ENCODE peak calls at places on chromosomes 1 and 21, in ten cellular contexts. One of them, this sample, is unnamed.

GRCh38 chr1:181101581-181102226 is 13.2 kb downstream of the IER5 start:
- DNase-seq in HEK293T: no peak
- DNase-seq in mesenchymal stem cell: peak; percentile 64
- DNase-seq in A172: peak; percentile 92
- DNase-seq in effector memory CD4-positive, alpha-beta T cell: no peak
- DNase-seq in AG09309: no peak
- DNase-seq in stimulated activated naive CD4-positive, alpha-beta T cell: no peak
- DNase-seq in SHP77: peak; percentile 14
- DNase-seq in neural crest cell: no peak
- DNase-seq in WTC11: peak; percentile 63
- DNase-seq in this sample: peak; percentile 75

GRCh38 chr1:158962983-158963382 is 31.6 kb downstream of the PYHIN1 start:
- DNase-seq in mesenchymal stem cell: no peak
- DNase-seq in neural crest cell: no peak
- DNase-seq in HEK293T: no peak
- DNase-seq in AG09309: no peak
- DNase-seq in A172: no peak
- DNase-seq in stimulated activated naive CD4-positive, alpha-beta T cell: no peak
- DNase-seq in effector memory CD4-positive, alpha-beta T cell: no peak
- DNase-seq in SHP77: no peak
- DNase-seq in WTC11: no peak
- DNase-seq in this sample: no peak

GRCh38 chr1:66624412-66625060 is 90.6 kb downstream of the SGIP1 start:
- DNase-seq in WTC11: no peak
- DNase-seq in effector memory CD4-positive, alpha-beta T cell: no peak
- DNase-seq in A172: peak; percentile 75
- DNase-seq in SHP77: no peak
- DNase-seq in neural crest cell: no peak
- DNase-seq in AG09309: peak; percentile 33
- DNase-seq in HEK293T: no peak
- DNase-seq in stimulated activated naive CD4-positive, alpha-beta T cell: no peak
- DNase-seq in mesenchymal stem cell: peak; percentile 81
- DNase-seq in this sample: peak; percentile 66

GRCh38 chr1:12040457-12041051 is 21.3 kb downstream of the MIIP start:
- DNase-seq in A172: peak; percentile 80
- DNase-seq in mesenchymal stem cell: peak; percentile 70
- DNase-seq in HEK293T: no peak
- DNase-seq in effector memory CD4-positive, alpha-beta T cell: no peak
- DNase-seq in stimulated activated naive CD4-positive, alpha-beta T cell: no peak
- DNase-seq in WTC11: no peak
- DNase-seq in neural crest cell: no peak
- DNase-seq in AG09309: peak; percentile 67
- DNase-seq in SHP77: no peak
- DNase-seq in this sample: no peak

GRCh38 chr1:41713557-41714327 is 205.0 kb downstream of the HIVEP3 start:
- DNase-seq in A172: peak; percentile 89
- DNase-seq in neural crest cell: no peak
- DNase-seq in effector memory CD4-positive, alpha-beta T cell: no peak
- DNase-seq in SHP77: peak; percentile 76
- DNase-seq in stimulated activated naive CD4-positive, alpha-beta T cell: no peak
- DNase-seq in HEK293T: peak; percentile 52
- DNase-seq in WTC11: no peak
- DNase-seq in AG09309: peak; percentile 46
- DNase-seq in mesenchymal stem cell: peak; percentile 72
- DNase-seq in this sample: peak; percentile 39

GRCh38 chr1:186386725-186387383 is 11.2 kb downstream of the ODR4 start:
- DNase-seq in WTC11: no peak
- DNase-seq in neural crest cell: no peak
- DNase-seq in effector memory CD4-positive, alpha-beta T cell: no peak
- DNase-seq in A172: no peak
- DNase-seq in stimulated activated naive CD4-positive, alpha-beta T cell: no peak
- DNase-seq in HEK293T: no peak
- DNase-seq in SHP77: no peak
- DNase-seq in mesenchymal stem cell: no peak
- DNase-seq in AG09309: no peak
- DNase-seq in this sample: no peak

GRCh38 chr1:51570063-51570720 is 46.7 kb upstream of the OSBPL9 start:
- DNase-seq in neural crest cell: no peak
- DNase-seq in effector memory CD4-positive, alpha-beta T cell: no peak
- DNase-seq in mesenchymal stem cell: no peak
- DNase-seq in AG09309: no peak
- DNase-seq in SHP77: no peak
- DNase-seq in stimulated activated naive CD4-positive, alpha-beta T cell: no peak
- DNase-seq in HEK293T: no peak
- DNase-seq in A172: no peak
- DNase-seq in WTC11: no peak
- DNase-seq in this sample: no peak

GRCh38 chr1:14901371-14901954 is 252.1 kb upstream of the TMEM51 start:
- DNase-seq in A172: no peak
- DNase-seq in mesenchymal stem cell: no peak
- DNase-seq in effector memory CD4-positive, alpha-beta T cell: no peak
- DNase-seq in stimulated activated naive CD4-positive, alpha-beta T cell: no peak
- DNase-seq in SHP77: no peak
- DNase-seq in neural crest cell: no peak
- DNase-seq in HEK293T: no peak
- DNase-seq in AG09309: no peak
- DNase-seq in WTC11: no peak
- DNase-seq in this sample: no peak

GRCh38 chr1:20742671-20743070 is 10.2 kb upstream of the SH2D5 start:
- DNase-seq in AG09309: no peak
- DNase-seq in effector memory CD4-positive, alpha-beta T cell: no peak
- DNase-seq in neural crest cell: no peak
- DNase-seq in stimulated activated naive CD4-positive, alpha-beta T cell: no peak
- DNase-seq in SHP77: no peak
- DNase-seq in A172: no peak
- DNase-seq in WTC11: no peak
- DNase-seq in mesenchymal stem cell: no peak
- DNase-seq in HEK293T: no peak
- DNase-seq in this sample: no peak

GRCh38 chr21:44285547-44285992 is at the start of gene AIRE:
- DNase-seq in SHP77: no peak
- DNase-seq in AG09309: no peak
- DNase-seq in effector memory CD4-positive, alpha-beta T cell: no peak
- DNase-seq in neural crest cell: no peak
- DNase-seq in A172: no peak
- DNase-seq in mesenchymal stem cell: peak; percentile 57
- DNase-seq in stimulated activated naive CD4-positive, alpha-beta T cell: no peak
- DNase-seq in WTC11: peak; percentile 33
- DNase-seq in HEK293T: no peak
- DNase-seq in this sample: no peak

GRCh38 chr1:97340951-97341350 is 579.9 kb downstream of the DPYD start:
- DNase-seq in effector memory CD4-positive, alpha-beta T cell: no peak
- DNase-seq in neural crest cell: no peak
- DNase-seq in WTC11: no peak
- DNase-seq in A172: peak; percentile 68
- DNase-seq in SHP77: no peak
- DNase-seq in stimulated activated naive CD4-positive, alpha-beta T cell: no peak
- DNase-seq in AG09309: peak; percentile 25
- DNase-seq in HEK293T: no peak
- DNase-seq in mesenchymal stem cell: peak; percentile 81
- DNase-seq in this sample: no peak

GRCh38 chr1:232440325-232441059 is 189.4 kb downstream of the SIPA1L2 start:
- DNase-seq in A172: peak; percentile 47
- DNase-seq in mesenchymal stem cell: no peak
- DNase-seq in SHP77: no peak
- DNase-seq in HEK293T: no peak
- DNase-seq in AG09309: no peak
- DNase-seq in neural crest cell: no peak
- DNase-seq in WTC11: no peak
- DNase-seq in effector memory CD4-positive, alpha-beta T cell: no peak
- DNase-seq in stimulated activated naive CD4-positive, alpha-beta T cell: no peak
- DNase-seq in this sample: no peak

GRCh38 chr1:202691846-202692245 is 18.4 kb downstream of the SYT2 start:
- DNase-seq in mesenchymal stem cell: no peak
- DNase-seq in effector memory CD4-positive, alpha-beta T cell: no peak
- DNase-seq in HEK293T: no peak
- DNase-seq in neural crest cell: no peak
- DNase-seq in A172: no peak
- DNase-seq in stimulated activated naive CD4-positive, alpha-beta T cell: no peak
- DNase-seq in SHP77: peak; percentile 23
- DNase-seq in WTC11: no peak
- DNase-seq in AG09309: no peak
- DNase-seq in this sample: no peak

GRCh38 chr1:217433664-217434063 is 197.2 kb downstream of the GPATCH2 start:
- DNase-seq in WTC11: no peak
- DNase-seq in A172: no peak
- DNase-seq in effector memory CD4-positive, alpha-beta T cell: no peak
- DNase-seq in neural crest cell: no peak
- DNase-seq in stimulated activated naive CD4-positive, alpha-beta T cell: no peak
- DNase-seq in mesenchymal stem cell: no peak
- DNase-seq in AG09309: no peak
- DNase-seq in SHP77: no peak
- DNase-seq in HEK293T: no peak
- DNase-seq in this sample: no peak

GRCh38 chr1:24294757-24295371 is 24.3 kb upstream of the GRHL3 start:
- DNase-seq in SHP77: no peak
- DNase-seq in neural crest cell: no peak
- DNase-seq in mesenchymal stem cell: peak; percentile 94
- DNase-seq in HEK293T: no peak
- DNase-seq in WTC11: no peak
- DNase-seq in A172: peak; percentile 64
- DNase-seq in effector memory CD4-positive, alpha-beta T cell: no peak
- DNase-seq in AG09309: peak; percentile 70
- DNase-seq in stimulated activated naive CD4-positive, alpha-beta T cell: no peak
- DNase-seq in this sample: no peak

GRCh38 chr1:52032785-52033131 is 852 bp downstream of the KTI12 start:
- DNase-seq in mesenchymal stem cell: peak; percentile 92
- DNase-seq in stimulated activated naive CD4-positive, alpha-beta T cell: no peak
- DNase-seq in neural crest cell: peak; percentile 8
- DNase-seq in A172: peak; percentile 21
- DNase-seq in effector memory CD4-positive, alpha-beta T cell: no peak
- DNase-seq in AG09309: no peak
- DNase-seq in SHP77: no peak
- DNase-seq in HEK293T: peak; percentile 28
- DNase-seq in WTC11: peak; percentile 36
- DNase-seq in this sample: peak; percentile 9

GRCh38 chr1:59718989-59719360 is 95.8 kb upstream of the HOOK1 start:
- DNase-seq in AG09309: no peak
- DNase-seq in A172: no peak
- DNase-seq in neural crest cell: no peak
- DNase-seq in SHP77: no peak
- DNase-seq in effector memory CD4-positive, alpha-beta T cell: no peak
- DNase-seq in mesenchymal stem cell: no peak
- DNase-seq in stimulated activated naive CD4-positive, alpha-beta T cell: no peak
- DNase-seq in WTC11: no peak
- DNase-seq in HEK293T: no peak
- DNase-seq in this sample: peak; percentile 68

GRCh38 chr1:11634759-11635158 is 19.5 kb downstream of the FBXO2 start:
- DNase-seq in neural crest cell: no peak
- DNase-seq in A172: no peak
- DNase-seq in WTC11: no peak
- DNase-seq in stimulated activated naive CD4-positive, alpha-beta T cell: no peak
- DNase-seq in SHP77: no peak
- DNase-seq in AG09309: no peak
- DNase-seq in HEK293T: no peak
- DNase-seq in mesenchymal stem cell: no peak
- DNase-seq in effector memory CD4-positive, alpha-beta T cell: no peak
- DNase-seq in this sample: no peak

GRCh38 chr1:157356611-157357010 is 195.7 kb downstream of the FCRL5 start:
- DNase-seq in SHP77: no peak
- DNase-seq in stimulated activated naive CD4-positive, alpha-beta T cell: no peak
- DNase-seq in mesenchymal stem cell: no peak
- DNase-seq in neural crest cell: no peak
- DNase-seq in AG09309: no peak
- DNase-seq in WTC11: no peak
- DNase-seq in HEK293T: no peak
- DNase-seq in effector memory CD4-positive, alpha-beta T cell: no peak
- DNase-seq in A172: no peak
- DNase-seq in this sample: no peak

GRCh38 chr1:179104851-179105250 is 23.0 kb downstream of the TOR3A start:
- DNase-seq in WTC11: no peak
- DNase-seq in A172: no peak
- DNase-seq in mesenchymal stem cell: no peak
- DNase-seq in SHP77: no peak
- DNase-seq in HEK293T: no peak
- DNase-seq in neural crest cell: no peak
- DNase-seq in AG09309: no peak
- DNase-seq in stimulated activated naive CD4-positive, alpha-beta T cell: no peak
- DNase-seq in effector memory CD4-positive, alpha-beta T cell: no peak
- DNase-seq in this sample: no peak